ENCODE peak calls at places on chromosome 4, in six cellular contexts. E is AG10803, N is bronchial epithelial cell, R is heart left ventricle, Q is hepatocyte, J is fibroblast of pulmonary artery. O is an unnamed sample.

GRCh38 chr4:110071466-110071865 is 126.9 kb downstream of the ELOVL6 start:
- DNase-seq in N (no peak), R (peak), Q (no peak), E (no peak), J (no peak), O (peak)

GRCh38 chr4:81806485-81806884 is 334.8 kb upstream of the RASGEF1B start:
- DNase-seq in Q (no peak), R (no peak), N (no peak), J (no peak), E (no peak), O (no peak)

GRCh38 chr4:108247511-108248088 is 78.9 kb upstream of the LEF1 start:
- DNase-seq in N (peak), J (no peak), R (no peak), Q (peak), E (no peak), O (no peak)

GRCh38 chr4:38069271-38069760 is 109.1 kb downstream of the PTTG2 start:
- DNase-seq in N (peak), E (no peak), R (no peak), Q (peak), J (peak), O (peak)

GRCh38 chr4:100591156-100591876 is 73.5 kb upstream of the EMCN start:
- DNase-seq in N (no peak), E (no peak), R (peak), Q (no peak), J (peak), O (no peak)

GRCh38 chr4:117479673-117480072 is 394.3 kb upstream of the TRAM1L1 start:
- DNase-seq in N (peak), R (no peak), J (no peak), Q (no peak), E (no peak), O (no peak)

GRCh38 chr4:41727861-41728570 is 20.5 kb downstream of the PHOX2B start:
- DNase-seq in E (no peak), Q (no peak), N (no peak), J (no peak), R (no peak), O (no peak)

GRCh38 chr4:123892997-123893745 is 496.6 kb downstream of the SPRY1 start:
- DNase-seq in R (no peak), N (peak), E (peak), Q (no peak), J (peak), O (no peak)

GRCh38 chr4:52192697-52193096 is 141.6 kb downstream of the SPATA18 start:
- DNase-seq in Q (no peak), E (peak), N (no peak), R (no peak), J (no peak), O (no peak)

GRCh38 chr4:87171944-87172343 is 48.5 kb downstream of the KLHL8 start:
- DNase-seq in Q (no peak), R (no peak), E (no peak), N (no peak), J (no peak), O (no peak)

GRCh38 chr4:87165886-87166285 is 54.5 kb downstream of the KLHL8 start:
- DNase-seq in N (no peak), Q (peak), R (no peak), E (no peak), J (no peak), O (no peak)

GRCh38 chr4:87166296-87166854 is 54.0 kb downstream of the KLHL8 start:
- DNase-seq in E (no peak), R (no peak), J (no peak), N (no peak), Q (no peak), O (no peak)
- TF ChIP-seq CTCF in E (no peak), R (no peak), J (no peak), N (no peak), Q (no peak), O (no peak)

DNA sequence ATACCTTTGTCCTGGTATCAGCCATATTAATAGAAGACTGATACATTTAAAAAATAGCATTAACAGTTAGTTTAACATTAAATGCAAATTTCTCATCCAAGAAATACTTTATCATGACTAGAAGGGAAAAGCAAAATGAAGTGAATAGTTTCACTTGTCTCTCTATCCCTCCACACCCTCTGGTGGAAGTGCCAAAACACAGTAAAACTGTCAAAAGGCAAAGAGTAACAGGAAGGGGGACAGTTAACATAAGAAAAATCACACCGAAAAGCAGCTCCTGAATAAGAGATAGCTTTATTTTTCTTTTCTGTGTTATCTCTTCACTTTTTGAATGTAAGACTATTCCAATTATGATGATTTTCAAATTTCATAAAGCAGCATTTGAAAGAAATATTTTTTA is 187.2 kb downstream of the FBXW7 start:
- DNase-seq in N (no peak), R (no peak), Q (no peak), J (peak), E (no peak), O (no peak)
- H3K4me3 ChIP-seq in N (no peak), R (no peak), Q (no peak), J (no peak), E (no peak), O (no peak)

GRCh38 chr4:120922390-120923200 is at the start of gene PRDM5:
- DNase-seq in N (peak), R (peak), J (peak), Q (peak), E (peak), O (peak)
- TF ChIP-seq CTCF in N (peak), R (no peak), J (peak), Q (peak), E (peak), O (peak)

GRCh38 chr4:153295131-153295755 is 49.2 kb upstream of the MND1 start:
- DNase-seq in R (no peak), N (no peak), Q (no peak), J (no peak), E (no peak), O (no peak)
- H3K4me3 ChIP-seq in R (no peak), N (no peak), Q (no peak), J (no peak), E (no peak), O (no peak)

DNA sequence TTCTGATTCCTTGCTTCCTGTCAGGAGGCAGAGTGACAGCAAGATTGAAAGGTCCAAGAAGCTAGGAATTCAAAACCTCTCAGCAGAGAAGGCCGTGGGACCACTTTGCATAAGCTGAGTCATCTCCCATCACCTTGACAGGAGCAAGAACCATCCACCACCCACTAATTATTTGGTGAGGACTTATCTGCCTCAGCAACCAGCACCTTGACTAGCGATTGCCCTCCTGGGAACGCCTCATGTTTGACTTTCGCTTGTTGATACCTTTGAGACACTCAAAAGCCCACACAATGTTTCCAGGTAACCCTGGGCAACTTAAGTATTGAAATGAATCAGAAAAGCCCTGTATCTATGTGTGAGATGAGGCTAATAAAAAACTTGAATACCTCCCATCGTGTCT is 233.5 kb upstream of the GYPA start:
- DNase-seq in N (peak), J (no peak), E (no peak), Q (no peak), R (no peak), O (no peak)
- TF ChIP-seq CTCF in N (no peak), J (no peak), E (no peak), Q (no peak), R (no peak), O (no peak)

GRCh38 chr4:98625399-98625798 is 33.0 kb downstream of the TSPAN5 start:
- DNase-seq in E (no peak), J (peak), R (no peak), N (peak), Q (no peak), O (no peak)
- H3K4me3 ChIP-seq in E (no peak), J (no peak), R (no peak), N (no peak), Q (no peak), O (no peak)

GRCh38 chr4:158172558-158173258 is at the start of gene GASK1B:
- DNase-seq in E (peak), Q (peak), R (peak), N (peak), J (peak), O (peak)
- TF ChIP-seq CTCF in E (peak), Q (peak), R (peak), N (peak), J (peak), O (peak)

O was measured in transverse colon.